ENCODE peak calls at places on chromosomes 5 and 9, in seven cellular contexts. One of them, this sample, is unnamed. For H3K9me3, the result is how much of the 10 kb centered on the place peaks cover.

GRCh38 chr9:131733601-131734061 is 6.2 kb downstream of the RAPGEF1 start:
- DNase-seq in tibial nerve: no peak
- DNase-seq in neural progenitor cell: no peak
- DNase-seq in PC-3: peak
- DNase-seq in pancreas: no peak
- DNase-seq in SK-N-SH: peak
- DNase-seq in lower lobe of right lung: no peak
- DNase-seq in this sample: peak

GRCh38 chr5:170527998-170528397 is 24.2 kb downstream of the KCNIP1 start:
- DNase-seq in tibial nerve: no peak
- DNase-seq in neural progenitor cell: peak
- DNase-seq in PC-3: no peak
- DNase-seq in pancreas: no peak
- DNase-seq in SK-N-SH: no peak
- DNase-seq in lower lobe of right lung: no peak
- DNase-seq in this sample: no peak

GRCh38 chr9:36158122-36158521 is 11.1 kb upstream of the CCIN start:
- DNase-seq in tibial nerve: no peak
- DNase-seq in neural progenitor cell: no peak
- DNase-seq in PC-3: no peak
- DNase-seq in pancreas: no peak
- DNase-seq in SK-N-SH: no peak
- DNase-seq in lower lobe of right lung: no peak
- DNase-seq in this sample: no peak

GRCh38 chr5:67206381-67207328 is 10.1 kb upstream of the CD180 start:
- DNase-seq in tibial nerve: no peak
- DNase-seq in neural progenitor cell: no peak
- DNase-seq in PC-3: peak
- DNase-seq in pancreas: no peak
- DNase-seq in SK-N-SH: no peak
- DNase-seq in lower lobe of right lung: peak
- DNase-seq in this sample: no peak

GRCh38 chr5:124751031-124751430 is 4.6 kb upstream of the ZNF608 start:
- DNase-seq in tibial nerve: no peak
- DNase-seq in neural progenitor cell: no peak
- DNase-seq in PC-3: no peak
- DNase-seq in pancreas: no peak
- DNase-seq in SK-N-SH: no peak
- DNase-seq in lower lobe of right lung: no peak
- DNase-seq in this sample: no peak

GRCh38 chr9:92749071-92749933 is 15.3 kb downstream of the BICD2 start:
- DNase-seq in tibial nerve: no peak
- DNase-seq in neural progenitor cell: no peak
- DNase-seq in PC-3: no peak
- DNase-seq in pancreas: peak
- DNase-seq in SK-N-SH: peak
- DNase-seq in lower lobe of right lung: no peak
- DNase-seq in this sample: no peak

GRCh38 chr5:33936004-33936380 is 194 bp upstream of the RXFP3 start:
- DNase-seq in tibial nerve: peak
- DNase-seq in neural progenitor cell: peak
- DNase-seq in PC-3: peak
- DNase-seq in pancreas: peak
- DNase-seq in SK-N-SH: peak
- DNase-seq in lower lobe of right lung: peak
- DNase-seq in this sample: peak

GRCh38 chr9:80842383-80842782 is 847.0 kb downstream of the TLE1 start:
- DNase-seq in tibial nerve: no peak
- DNase-seq in neural progenitor cell: no peak
- DNase-seq in PC-3: no peak
- DNase-seq in pancreas: no peak
- DNase-seq in SK-N-SH: no peak
- DNase-seq in lower lobe of right lung: no peak
- DNase-seq in this sample: no peak

GRCh38 chr9:27726244-27727141 is 153.2 kb upstream of the C9orf72 start:
- DNase-seq in tibial nerve: no peak
- DNase-seq in neural progenitor cell: peak
- DNase-seq in PC-3: peak
- DNase-seq in pancreas: no peak
- DNase-seq in SK-N-SH: peak
- DNase-seq in lower lobe of right lung: no peak
- DNase-seq in this sample: peak

DNA sequence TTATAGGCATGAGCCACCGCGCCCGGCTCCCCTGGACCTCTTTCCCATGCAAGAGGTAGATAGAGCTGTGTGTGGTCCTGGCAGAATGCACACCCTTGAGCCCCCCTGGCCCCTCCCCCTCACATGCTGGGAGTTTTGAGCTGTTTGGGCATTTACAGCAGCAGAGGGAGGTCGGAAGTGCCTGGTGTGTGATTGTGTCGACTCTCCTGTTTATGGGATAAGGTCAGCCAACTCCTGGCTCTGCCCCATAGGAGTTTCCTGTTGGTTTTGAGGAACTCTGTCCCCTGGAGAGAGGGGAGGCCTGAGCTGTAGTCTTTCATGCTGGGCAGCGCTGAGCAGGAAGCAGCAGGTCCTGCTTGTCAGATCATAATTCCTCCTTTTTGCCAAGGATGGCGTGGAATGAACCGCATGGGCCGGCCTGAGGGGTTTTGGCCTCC is 6.0 kb downstream of the LRRC8A start:
- DNase-seq in tibial nerve: no peak
- DNase-seq in neural progenitor cell: peak
- DNase-seq in PC-3: no peak
- DNase-seq in pancreas: no peak
- DNase-seq in SK-N-SH: no peak
- DNase-seq in lower lobe of right lung: no peak
- DNase-seq in this sample: no peak
- H3K27ac ChIP-seq in tibial nerve: peak
- H3K27ac ChIP-seq in neural progenitor cell: no peak
- H3K27ac ChIP-seq in PC-3: peak
- H3K27ac ChIP-seq in pancreas: no peak
- H3K27ac ChIP-seq in SK-N-SH: no peak
- H3K27ac ChIP-seq in lower lobe of right lung: peak
- H3K27ac ChIP-seq in this sample: no peak

DNA sequence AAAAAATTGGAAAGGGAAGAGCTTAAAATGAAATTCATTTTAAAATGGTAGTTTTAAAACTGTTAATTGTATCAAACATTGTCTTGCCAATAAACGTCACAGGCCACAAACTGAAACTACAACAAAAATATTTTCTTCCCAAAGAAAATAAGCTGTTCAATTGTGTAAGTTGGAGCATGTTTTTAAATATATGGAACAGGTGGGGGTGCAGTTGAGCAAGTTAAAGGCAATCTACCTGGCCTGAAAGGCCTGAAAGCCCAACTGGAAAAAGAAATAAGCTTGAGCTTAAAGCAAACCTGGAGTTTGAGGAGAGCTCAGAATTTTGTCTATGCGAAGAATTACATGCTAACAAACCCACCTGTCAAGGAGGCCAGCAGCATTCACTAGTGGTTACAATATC is 439.5 kb downstream of the ACTL7B start:
- DNase-seq in tibial nerve: no peak
- DNase-seq in neural progenitor cell: no peak
- DNase-seq in PC-3: peak
- DNase-seq in pancreas: no peak
- DNase-seq in SK-N-SH: no peak
- DNase-seq in lower lobe of right lung: no peak
- DNase-seq in this sample: no peak
- TF ChIP-seq CTCF in tibial nerve: no peak
- TF ChIP-seq CTCF in neural progenitor cell: peak
- TF ChIP-seq CTCF in PC-3: peak
- TF ChIP-seq CTCF in pancreas: no peak
- TF ChIP-seq CTCF in SK-N-SH: peak
- TF ChIP-seq CTCF in lower lobe of right lung: no peak
- TF ChIP-seq CTCF in this sample: peak

DNA sequence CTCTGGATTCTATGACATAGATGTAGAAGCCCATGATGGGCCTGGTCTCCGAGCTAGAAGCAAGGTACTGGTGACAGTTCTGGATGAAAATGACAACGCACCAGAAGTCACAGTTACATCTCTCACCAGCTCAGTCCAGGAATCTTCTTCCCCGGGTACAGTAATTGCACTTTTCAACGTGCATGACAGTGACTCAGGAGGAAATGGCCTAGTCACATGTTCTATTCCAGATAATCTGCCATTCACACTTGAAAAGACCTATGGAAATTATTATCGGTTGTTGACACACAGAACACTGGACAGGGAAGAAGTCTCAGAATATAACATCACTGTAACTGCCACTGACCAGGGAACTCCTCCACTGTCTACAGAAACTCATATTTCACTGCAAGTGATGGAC is 1.3 kb downstream of the PCDHGA4 start:
- DNase-seq in tibial nerve: no peak
- DNase-seq in neural progenitor cell: no peak
- DNase-seq in PC-3: no peak
- DNase-seq in pancreas: no peak
- DNase-seq in SK-N-SH: no peak
- DNase-seq in lower lobe of right lung: no peak
- DNase-seq in this sample: no peak
- H3K9me3 ChIP-seq in tibial nerve: under half
- H3K9me3 ChIP-seq in neural progenitor cell: under half
- H3K9me3 ChIP-seq in PC-3: under half
- H3K9me3 ChIP-seq in pancreas: under half
- H3K9me3 ChIP-seq in SK-N-SH: under half
- H3K9me3 ChIP-seq in lower lobe of right lung: half or more
- H3K9me3 ChIP-seq in this sample: under half

DNA sequence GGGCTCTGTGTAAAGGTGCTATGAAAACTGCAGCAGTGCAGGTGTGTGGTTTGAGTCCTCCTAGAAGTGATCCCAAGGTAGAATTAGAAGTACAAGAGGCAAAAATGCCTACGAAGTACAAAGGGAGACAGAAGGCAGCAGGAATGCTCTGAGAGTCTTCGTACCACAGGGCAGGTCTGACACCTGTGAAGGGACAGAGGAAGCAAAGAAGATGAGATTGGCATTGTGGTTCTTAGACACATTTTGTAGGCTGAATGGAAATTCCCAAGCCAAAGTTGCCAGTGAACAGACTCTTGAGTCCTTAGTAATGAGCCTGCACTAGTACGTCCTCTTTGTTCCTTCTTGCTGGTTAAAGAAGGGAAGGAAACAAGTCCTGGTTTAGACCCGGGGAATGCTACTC is 1.7 kb upstream of the LRRTM2 start:
- DNase-seq in tibial nerve: no peak
- DNase-seq in neural progenitor cell: no peak
- DNase-seq in PC-3: no peak
- DNase-seq in pancreas: no peak
- DNase-seq in SK-N-SH: no peak
- DNase-seq in lower lobe of right lung: no peak
- DNase-seq in this sample: no peak
- H3K27ac ChIP-seq in tibial nerve: peak
- H3K27ac ChIP-seq in neural progenitor cell: no peak
- H3K27ac ChIP-seq in PC-3: no peak
- H3K27ac ChIP-seq in pancreas: no peak
- H3K27ac ChIP-seq in SK-N-SH: no peak
- H3K27ac ChIP-seq in lower lobe of right lung: no peak
- H3K27ac ChIP-seq in this sample: no peak